ENCODE peak calls at places on chromosomes 1 and 21, in seven cellular contexts. D, R, Z, K, W, L and P are unnamed samples.
A peak's percentile ranks its signal among the peaks of the same experiment; 100 is the strongest.

GRCh38 chr1:116567790-116568667 is 2.8 kb downstream of the CD58 start:
- DNase-seq in D (no peak), R (no peak), Z (no peak), K (no peak), W (no peak), L (no peak), P (no peak)

GRCh38 chr21:15063821-15064575 is 802 bp downstream of the NRIP1 start:
- DNase-seq in D (no peak), R (no peak), Z (no peak), K (no peak), W (no peak), L (peak; percentile 53), P (no peak)

GRCh38 chr1:35369922-35370671 is 101.6 kb downstream of the ZMYM4 start:
- DNase-seq in D (peak; percentile 79), R (no peak), Z (no peak), K (peak; percentile 90), W (no peak), L (no peak), P (no peak)

GRCh38 chr1:171654705-171655214 is 2.3 kb upstream of the MYOC start:
- DNase-seq in D (peak; percentile 30), R (no peak), Z (no peak), K (no peak), W (no peak), L (no peak), P (no peak)

GRCh38 chr1:94259635-94260289 is 22.4 kb upstream of the ARHGAP29 start:
- DNase-seq in D (peak; percentile 86), R (no peak), Z (no peak), K (peak; percentile 31), W (no peak), L (no peak), P (no peak)

GRCh38 chr1:18256318-18257235 is 149.0 kb downstream of the IGSF21 start:
- DNase-seq in D (peak; percentile 7), R (peak; percentile 22), Z (no peak), K (no peak), W (no peak), L (peak; percentile 21), P (peak; percentile 87)

GRCh38 chr1:2944705-2945104 is 76.6 kb upstream of the ACTRT2 start:
- DNase-seq in D (no peak), R (no peak), Z (no peak), K (no peak), W (no peak), L (no peak), P (no peak)

GRCh38 chr1:234601217-234602017 is 8.6 kb downstream of the IRF2BP2 start:
- DNase-seq in D (peak; percentile 77), R (no peak), Z (no peak), K (peak; percentile 66), W (peak; percentile 38), L (peak; percentile 58), P (no peak)

GRCh38 chr1:1426961-1427934 is 6.2 kb upstream of the ANKRD65 start:
- DNase-seq in D (no peak), R (no peak), Z (no peak), K (no peak), W (no peak), L (no peak), P (peak; percentile 76)

GRCh38 chr1:89503690-89504089 is 20.9 kb upstream of the LRRC8B start:
- DNase-seq in D (no peak), R (no peak), Z (no peak), K (no peak), W (no peak), L (no peak), P (no peak)

GRCh38 chr1:43622471-43622870 is 27.5 kb upstream of the KDM4A start:
- DNase-seq in D (peak; percentile 57), R (no peak), Z (no peak), K (peak; percentile 50), W (no peak), L (no peak), P (no peak)

GRCh38 chr21:25107708-25108107 is 499.6 kb downstream of the MRPL39 start:
- DNase-seq in D (peak; percentile 92), R (no peak), Z (no peak), K (peak; percentile 94), W (no peak), L (no peak), P (no peak)

GRCh38 chr1:152967201-152967600 is 3.2 kb upstream of the SPRR4 start:
- DNase-seq in D (no peak), R (no peak), Z (no peak), K (no peak), W (no peak), L (no peak), P (no peak)

GRCh38 chr1:229456016-229456415 is 22.1 kb upstream of the ACTA1 start:
- DNase-seq in D (peak; percentile 57), R (no peak), Z (no peak), K (no peak), W (no peak), L (no peak), P (no peak)

GRCh38 chr1:19309123-19309813 is 2.7 kb downstream of the AKR7A2 start:
- DNase-seq in D (peak; percentile 87), R (no peak), Z (no peak), K (peak; percentile 93), W (no peak), L (no peak), P (no peak)

GRCh38 chr1:59384443-59384842 is 87.5 kb downstream of the FGGY start:
- DNase-seq in D (no peak), R (no peak), Z (no peak), K (no peak), W (no peak), L (no peak), P (no peak)

GRCh38 chr1:79845951-79846350 is 839.4 kb upstream of the ADGRL4 start:
- DNase-seq in D (peak; percentile 53), R (no peak), Z (no peak), K (peak; percentile 82), W (no peak), L (no peak), P (no peak)

GRCh38 chr1:119364640-119365039 is 3.9 kb upstream of the HAO2 start:
- DNase-seq in D (peak; percentile 28), R (no peak), Z (no peak), K (no peak), W (no peak), L (no peak), P (no peak)

GRCh38 chr1:81004011-81004410 is 796.7 kb upstream of the ADGRL2 start:
- DNase-seq in D (no peak), R (no peak), Z (no peak), K (no peak), W (no peak), L (no peak), P (no peak)

GRCh38 chr21:25573409-25574206 is 33.7 kb downstream of the MRPL39 start:
- DNase-seq in D (peak; percentile 97), R (no peak), Z (peak; percentile 54), K (peak; percentile 99), W (no peak), L (peak; percentile 16), P (no peak)

GRCh38 chr1:43232071-43232470 is 37.7 kb upstream of the TMEM125 start:
- DNase-seq in D (peak; percentile 78), R (no peak), Z (no peak), K (peak; percentile 80), W (no peak), L (no peak), P (no peak)

GRCh38 chr1:170307426-170307825 is 161.7 kb downstream of the NTMT2 start:
- DNase-seq in D (peak; percentile 92), R (no peak), Z (no peak), K (peak; percentile 35), W (no peak), L (no peak), P (no peak)

GRCh38 chr1:203701606-203702005 is 63.4 kb upstream of the LAX1 start:
- DNase-seq in D (no peak), R (no peak), Z (no peak), K (no peak), W (no peak), L (no peak), P (no peak)

GRCh38 chr1:39183503-39184353 is 20.8 kb upstream of the MACF1 start:
- DNase-seq in D (peak; percentile 75), R (no peak), Z (peak; percentile 36), K (peak; percentile 74), W (peak; percentile 100), L (peak; percentile 88), P (no peak)

GRCh38 chr1:112061056-112061455 is 71.6 kb upstream of the KCND3 start:
- DNase-seq in D (no peak), R (no peak), Z (no peak), K (no peak), W (no peak), L (no peak), P (no peak)

GRCh38 chr1:245356891-245357585 is 202.3 kb downstream of the KIF26B start:
- DNase-seq in D (no peak), R (no peak), Z (no peak), K (no peak), W (no peak), L (no peak), P (no peak)

GRCh38 chr1:61754545-61754944 is 12.3 kb downstream of the PATJ start:
- DNase-seq in D (no peak), R (no peak), Z (no peak), K (no peak), W (peak; percentile 31), L (no peak), P (no peak)